ENCODE peak calls at places on chromosomes 12 and 14, in nine cellular contexts. Q is lower lobe of right lung, A is heart left ventricle, Y is choroid plexus epithelial cell, I is dorsolateral prefrontal cortex, M is sigmoid colon, B is left ventricle myocardium inferior, J is neural progenitor cell, V is esophagus muscularis mucosa. E is an unnamed sample.

GRCh38 chr14:68824517-68825347 is 31.9 kb upstream of the ZFP36L1 start:
- DNase-seq in Y (peak), J (peak), Q (peak), I (peak), V (no peak), B (peak), M (peak), A (peak), E (no peak)

GRCh38 chr14:76884394-76884793 is 58.2 kb downstream of the LRRC74A start:
- DNase-seq in I (no peak), Y (no peak), V (no peak), A (no peak), M (no peak), J (no peak), B (no peak), Q (no peak), E (no peak)

GRCh38 chr12:18158774-18159557 is 69.0 kb upstream of the RERGL start:
- DNase-seq in V (no peak), J (peak), A (no peak), B (no peak), Q (no peak), M (no peak), Y (peak), I (no peak), E (no peak)

GRCh38 chr14:50773632-50774541 is 57.1 kb downstream of the NIN start:
- DNase-seq in Q (no peak), M (no peak), B (no peak), I (no peak), Y (peak), J (peak), A (no peak), V (no peak), E (no peak)

GRCh38 chr14:35420036-35420811 is 15.7 kb upstream of the NFKBIA start:
- DNase-seq in I (no peak), A (no peak), V (no peak), J (no peak), Y (peak), M (no peak), B (no peak), Q (no peak), E (no peak)

GRCh38 chr14:55105991-55106390 is 23.1 kb upstream of the LGALS3 start:
- DNase-seq in Q (no peak), V (no peak), I (no peak), A (no peak), Y (no peak), B (no peak), J (no peak), M (no peak), E (no peak)

GRCh38 chr14:94394025-94394493 is 5.7 kb upstream of the SERPINA1 start:
- DNase-seq in Q (no peak), M (no peak), I (no peak), Y (no peak), B (no peak), V (no peak), J (no peak), A (no peak), E (no peak)

GRCh38 chr14:69263364-69263763 is 3.4 kb downstream of the GALNT16 start:
- DNase-seq in Q (no peak), M (peak), Y (peak), I (no peak), B (peak), A (no peak), V (no peak), J (no peak), E (peak)

GRCh38 chr14:102215522-102216250 is 76.0 kb downstream of the WDR20 start:
- DNase-seq in I (no peak), Q (no peak), A (no peak), V (no peak), B (peak), M (no peak), J (no peak), Y (peak), E (no peak)

GRCh38 chr12:14777271-14777670 is 26.0 kb downstream of the WBP11 start:
- DNase-seq in Q (no peak), Y (no peak), V (no peak), B (no peak), I (no peak), A (no peak), J (peak), M (no peak), E (no peak)

GRCh38 chr14:94331462-94331861 is 8.3 kb upstream of the SERPINA6 start:
- DNase-seq in B (no peak), I (no peak), M (no peak), Q (no peak), Y (no peak), A (no peak), V (no peak), J (no peak), E (no peak)

GRCh38 chr14:100155049-100155621 is 4.3 kb downstream of the DEGS2 start:
- DNase-seq in J (peak), Q (no peak), V (no peak), I (no peak), M (no peak), B (no peak), A (no peak), Y (peak), E (no peak)

GRCh38 chr12:104219908-104220404 is 4.4 kb downstream of the TXNRD1 start:
- DNase-seq in B (no peak), J (no peak), Q (no peak), Y (peak), V (peak), A (no peak), M (no peak), I (no peak), E (peak)

GRCh38 chr12:116346751-116347150 is 69.3 kb upstream of the MED13L start:
- DNase-seq in V (no peak), Y (peak), J (no peak), I (no peak), Q (no peak), M (no peak), A (no peak), B (no peak), E (peak)

GRCh38 chr12:92784795-92785562 is 82.2 kb downstream of the PLEKHG7 start:
- DNase-seq in A (no peak), I (no peak), Q (no peak), V (no peak), B (no peak), J (peak), M (no peak), Y (peak), E (peak)

GRCh38 chr12:79776111-79776510 is 85.3 kb upstream of the PAWR start:
- DNase-seq in B (no peak), A (no peak), M (no peak), Y (peak), V (no peak), J (no peak), Q (no peak), I (no peak), E (peak)

GRCh38 chr14:104271394-104271793 is 133.0 kb downstream of the KIF26A start:
- DNase-seq in Q (no peak), Y (peak), I (no peak), V (no peak), J (no peak), A (no peak), B (no peak), M (no peak), E (no peak)

GRCh38 chr12:14322403-14322802 is 43.1 kb upstream of the ATF7IP start:
- DNase-seq in Y (peak), I (no peak), B (no peak), V (no peak), J (no peak), M (no peak), A (no peak), Q (no peak), E (no peak)

GRCh38 chr14:93231129-93231979 is 24.3 kb downstream of the UBR7 start:
- DNase-seq in B (peak), Q (no peak), Y (peak), A (no peak), V (no peak), I (peak), M (no peak), J (no peak), E (no peak)
- H3K4me3 ChIP-seq in B (peak), Q (peak), Y (peak), A (peak), V (peak), I (peak), M (peak), J (no peak), E (peak)

GRCh38 chr14:61751475-61751989 is 10.7 kb upstream of the SNAPC1 start:
- DNase-seq in M (no peak), Y (peak), V (no peak), A (no peak), I (no peak), Q (no peak), J (no peak), B (no peak), E (no peak)
- H3K4me3 ChIP-seq in M (peak), Y (peak), V (peak), A (peak), I (peak), Q (peak), J (no peak), B (peak), E (peak)

GRCh38 chr14:23623962-23624361 is 12.2 kb upstream of the DHRS2 start:
- DNase-seq in B (no peak), Q (no peak), V (no peak), J (no peak), I (no peak), Y (no peak), A (no peak), M (no peak), E (no peak)
- H3K4me3 ChIP-seq in B (no peak), Q (no peak), V (no peak), J (no peak), I (no peak), Y (no peak), A (no peak), M (no peak), E (no peak)

DNA sequence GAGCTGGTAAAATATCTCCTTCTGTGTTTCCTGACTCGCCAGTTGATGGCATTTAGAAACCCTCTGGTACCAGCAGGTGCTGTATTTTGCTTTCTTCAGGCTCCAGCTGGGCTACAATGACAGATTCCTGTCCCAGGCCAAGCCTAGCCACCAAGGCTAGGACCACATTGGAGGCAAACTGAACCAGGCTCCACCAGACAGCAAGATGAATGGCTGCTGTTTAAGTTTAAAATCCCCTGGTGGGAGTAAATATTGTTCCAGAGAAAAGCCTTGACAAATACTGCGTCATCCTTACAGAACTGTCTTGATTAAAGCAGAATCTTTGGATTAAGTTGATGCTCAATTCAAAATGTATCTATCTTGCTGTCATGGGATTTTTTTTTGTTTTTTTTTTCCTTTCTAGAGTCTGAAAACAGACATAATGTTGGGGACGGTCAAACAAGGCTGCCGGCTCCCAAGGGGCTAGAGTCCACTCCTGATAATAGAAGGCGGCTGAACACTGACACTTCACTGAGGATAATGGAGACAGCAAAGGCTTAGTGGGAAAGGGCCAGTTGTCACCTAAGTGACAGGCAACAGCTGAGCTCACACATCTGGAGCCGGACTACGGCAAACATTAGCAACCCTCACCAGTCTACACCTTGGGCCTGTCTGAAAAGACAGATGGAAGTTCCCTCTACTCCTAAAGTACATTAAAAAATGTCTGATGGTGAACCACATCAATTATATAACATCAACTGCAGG is 1.8 kb downstream of the PRICKLE1 start:
- DNase-seq in Y (peak), B (no peak), A (no peak), M (no peak), J (no peak), I (no peak), V (peak), Q (no peak), E (no peak)
- H3K4me3 ChIP-seq in Y (peak), B (peak), A (peak), M (peak), J (no peak), I (peak), V (peak), Q (peak), E (peak)

GRCh38 chr12:59119676-59120075 is 199.4 kb upstream of the LRIG3 start:
- DNase-seq in B (no peak), I (no peak), A (no peak), Q (no peak), V (no peak), Y (peak), J (no peak), M (no peak), E (peak)
- H3K4me3 ChIP-seq in B (no peak), I (no peak), A (no peak), Q (no peak), V (no peak), Y (no peak), J (no peak), M (no peak), E (no peak)

DNA sequence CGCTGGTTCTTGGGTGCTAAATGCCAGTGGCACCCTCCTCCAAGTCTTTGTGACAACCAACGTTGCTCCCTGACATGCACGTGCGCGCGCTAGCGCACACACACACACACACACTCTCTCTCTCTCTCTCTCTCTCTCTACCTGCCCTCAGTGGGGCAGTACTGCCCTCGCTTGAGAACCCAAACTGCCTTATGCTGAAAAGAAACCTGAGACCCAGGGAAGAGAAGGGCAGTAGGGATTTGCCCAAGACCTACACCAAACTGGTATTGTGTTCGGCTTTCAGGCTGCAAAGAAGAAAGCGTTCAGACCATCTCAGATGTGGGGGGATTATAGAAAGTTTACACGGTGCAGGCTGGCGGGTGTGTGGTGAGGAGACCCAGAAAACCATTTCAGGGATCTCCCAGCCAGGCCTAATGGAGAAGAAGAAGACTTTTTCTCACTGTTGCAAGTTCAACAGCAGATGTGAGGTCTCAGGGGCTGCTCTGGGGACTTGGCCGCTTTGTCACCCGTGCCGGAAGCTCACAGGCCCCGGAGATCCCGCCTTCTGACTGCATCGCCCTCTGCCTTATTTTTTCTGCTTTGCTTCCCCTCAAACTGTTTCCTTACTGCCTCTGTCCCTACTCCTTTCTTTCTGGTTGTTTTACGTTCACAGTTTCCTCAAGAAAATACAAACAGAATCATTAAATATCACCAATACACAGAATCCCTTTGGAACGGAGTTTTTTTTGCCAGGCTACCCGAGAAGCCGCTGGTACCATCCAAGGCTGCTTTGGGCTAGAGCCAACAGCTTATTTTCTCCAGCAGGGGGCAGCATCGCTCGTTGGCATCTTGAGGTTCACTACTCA is 82.4 kb downstream of the PPM1A start:
- DNase-seq in I (no peak), V (no peak), Y (peak), J (peak), Q (peak), M (no peak), B (peak), A (peak), E (no peak)
- H3K4me3 ChIP-seq in I (peak), V (peak), Y (peak), J (peak), Q (peak), M (peak), B (peak), A (peak), E (peak)

GRCh38 chr12:119804011-119804641 is 73.0 kb downstream of the CIT start:
- DNase-seq in Q (peak), I (peak), Y (peak), B (peak), M (peak), J (peak), V (no peak), A (peak), E (no peak)
- H3K4me3 ChIP-seq in Q (peak), I (peak), Y (peak), B (peak), M (peak), J (peak), V (peak), A (peak), E (peak)

DNA sequence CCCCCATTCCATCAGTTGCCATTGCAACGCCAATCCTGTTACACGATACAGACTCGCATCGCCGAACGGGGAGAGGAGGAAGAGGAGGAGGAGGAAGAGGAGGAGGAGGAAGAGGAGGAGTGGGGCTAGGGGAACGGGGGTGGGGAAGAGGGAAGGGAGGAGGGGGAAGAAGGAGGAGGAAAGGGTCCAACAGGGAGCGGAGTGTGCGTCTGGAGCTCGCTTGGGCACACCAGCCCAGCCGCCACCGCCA is 241 bp downstream of the MDGA2 start:
- DNase-seq in M (no peak), B (no peak), I (no peak), V (no peak), J (peak), Q (no peak), Y (peak), A (no peak), E (no peak)
- H3K4me3 ChIP-seq in M (peak), B (peak), I (peak), V (peak), J (peak), Q (peak), Y (no peak), A (peak), E (peak)

DNA sequence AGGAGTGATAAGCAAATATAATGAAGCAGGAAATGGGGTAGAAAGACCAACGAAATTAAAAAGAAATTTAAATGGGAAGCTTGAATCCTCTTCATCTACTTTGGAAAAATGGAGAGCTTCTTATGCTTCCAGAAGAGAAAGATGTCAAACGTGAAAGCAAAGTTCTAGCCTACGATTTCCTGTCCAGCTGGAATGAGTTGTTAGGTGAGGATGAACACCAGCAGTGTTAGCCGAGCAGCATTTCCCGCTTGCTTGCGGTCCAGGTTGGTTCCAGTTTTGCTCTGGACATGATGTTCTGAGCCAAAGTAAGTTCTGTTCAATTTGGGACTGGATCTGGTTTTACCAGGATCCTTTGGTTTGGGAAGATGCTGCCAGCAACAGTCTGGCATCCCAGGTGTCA is 78.9 kb downstream of the DACT1 start:
- DNase-seq in V (no peak), A (no peak), J (no peak), I (no peak), Y (peak), B (no peak), M (no peak), Q (no peak), E (no peak)
- H3K4me3 ChIP-seq in V (no peak), A (no peak), J (no peak), I (no peak), Y (no peak), B (no peak), M (no peak), Q (no peak), E (no peak)

E was measured in skeletal muscle cell.